ENCODE peak calls at places on chromosomes 1 and 21, in nine cellular contexts. I is WERI-Rb-1, V is adrenal gland, Z is GM10248, M is AG09319, H is retina, O is naive B cell, D is AG04450, E is kidney epithelial cell. C is an unnamed sample.

GRCh38 chr1:246617156-246617555 is 50.9 kb downstream of the CNST start:
- DNase-seq in I (no peak), V (no peak), Z (no peak), M (no peak), H (no peak), O (no peak), D (no peak), E (no peak), C (no peak)

GRCh38 chr21:31336739-31337040 is 7.4 kb downstream of the TIAM1 start:
- DNase-seq in I (no peak), V (no peak), Z (no peak), M (no peak), H (no peak), O (no peak), D (no peak), E (no peak), C (no peak)

GRCh38 chr1:244325056-244325764 is 126.5 kb downstream of the ADSS2 start:
- DNase-seq in I (no peak), V (peak), Z (no peak), M (no peak), H (no peak), O (peak), D (no peak), E (no peak), C (no peak)

GRCh38 chr1:116268211-116268610 is 104.8 kb upstream of the ATP1A1 start:
- DNase-seq in I (no peak), V (peak), Z (no peak), M (no peak), H (no peak), O (no peak), D (no peak), E (no peak), C (no peak)

GRCh38 chr1:194485432-194485831 is 1299.0 kb upstream of the B3GALT2 start:
- DNase-seq in I (no peak), V (no peak), Z (no peak), M (no peak), H (no peak), O (no peak), D (no peak), E (no peak), C (no peak)

GRCh38 chr1:89261926-89262540 is 10.6 kb downstream of the GBP5 start:
- DNase-seq in I (no peak), V (peak), Z (no peak), M (no peak), H (no peak), O (no peak), D (no peak), E (no peak), C (no peak)

GRCh38 chr1:12157366-12158231 is 9.2 kb upstream of the TNFRSF1B start:
- DNase-seq in I (no peak), V (no peak), Z (peak), M (no peak), H (no peak), O (no peak), D (no peak), E (no peak), C (no peak)

GRCh38 chr21:30340714-30341573 is 3.5 kb upstream of the KRTAP27-1 start:
- DNase-seq in I (peak), V (peak), Z (peak), M (no peak), H (no peak), O (no peak), D (no peak), E (no peak), C (peak)

GRCh38 chr1:229155472-229155871 is 115.4 kb upstream of the RAB4A start:
- DNase-seq in I (no peak), V (peak), Z (no peak), M (no peak), H (no peak), O (no peak), D (no peak), E (no peak), C (no peak)

GRCh38 chr1:8121261-8122159 is 95.4 kb upstream of the ERRFI1 start:
- DNase-seq in I (no peak), V (peak), Z (no peak), M (no peak), H (peak), O (no peak), D (peak), E (peak), C (no peak)

GRCh38 chr1:11831945-11832725 is 15.4 kb downstream of the NPPA start:
- DNase-seq in I (no peak), V (no peak), Z (no peak), M (no peak), H (no peak), O (no peak), D (no peak), E (no peak), C (no peak)

GRCh38 chr1:179866616-179867015 is 11.0 kb downstream of the TOR1AIP2 start:
- DNase-seq in I (no peak), V (no peak), Z (no peak), M (no peak), H (no peak), O (no peak), D (no peak), E (no peak), C (no peak)

GRCh38 chr1:206864939-206865671 is at the start of gene IL20:
- DNase-seq in I (peak), V (peak), Z (peak), M (peak), H (peak), O (peak), D (peak), E (no peak), C (no peak)

GRCh38 chr1:165144757-165145397 is 211.6 kb downstream of the LMX1A start:
- DNase-seq in I (peak), V (peak), Z (peak), M (peak), H (peak), O (no peak), D (peak), E (no peak), C (peak)

GRCh38 chr1:115838805-115839705 is 1.9 kb downstream of the NHLH2 start:
- DNase-seq in I (peak), V (peak), Z (peak), M (no peak), H (peak), O (no peak), D (no peak), E (no peak), C (no peak)

GRCh38 chr1:203536981-203537455 is 43.1 kb downstream of the OPTC start:
- DNase-seq in I (no peak), V (peak), Z (no peak), M (no peak), H (no peak), O (no peak), D (peak), E (no peak), C (no peak)

GRCh38 chr1:222127526-222128152 is 385.8 kb upstream of the DUSP10 start:
- DNase-seq in I (no peak), V (no peak), Z (no peak), M (no peak), H (no peak), O (no peak), D (no peak), E (no peak), C (no peak)

GRCh38 chr1:233326995-233327937 is at the start of gene MAP3K21:
- DNase-seq in I (peak), V (peak), Z (peak), M (no peak), H (peak), O (peak), D (no peak), E (peak), C (peak)

GRCh38 chr21:46038871-46039397 is 57.4 kb downstream of the COL6A1 start:
- DNase-seq in I (no peak), V (peak), Z (no peak), M (no peak), H (no peak), O (no peak), D (no peak), E (no peak), C (no peak)

GRCh38 chr1:46333300-46334029 is 7.1 kb upstream of the NSUN4 start:
- DNase-seq in I (peak), V (peak), Z (peak), M (no peak), H (peak), O (no peak), D (no peak), E (no peak), C (peak)

GRCh38 chr1:20867847-20868246 is 80.7 kb upstream of the HP1BP3 start:
- DNase-seq in I (no peak), V (no peak), Z (no peak), M (peak), H (no peak), O (no peak), D (no peak), E (no peak), C (no peak)

GRCh38 chr1:24045766-24046165 is 65.6 kb upstream of the SRSF10 start:
- DNase-seq in I (no peak), V (no peak), Z (no peak), M (peak), H (no peak), O (no peak), D (no peak), E (no peak), C (no peak)

GRCh38 chr21:39867198-39867650 is at the start of gene PCP4:
- DNase-seq in I (peak), V (peak), Z (peak), M (no peak), H (peak), O (no peak), D (no peak), E (no peak), C (peak)

GRCh38 chr1:19445417-19446342 is 39.7 kb downstream of the CAPZB start:
- DNase-seq in I (no peak), V (no peak), Z (no peak), M (no peak), H (peak), O (peak), D (no peak), E (no peak), C (no peak)

GRCh38 chr1:5119496-5120234 is 465.3 kb downstream of the AJAP1 start:
- DNase-seq in I (peak), V (peak), Z (no peak), M (no peak), H (no peak), O (no peak), D (no peak), E (no peak), C (no peak)

GRCh38 chr1:113256348-113256729 is 134.0 kb upstream of the MAGI3 start:
- DNase-seq in I (no peak), V (no peak), Z (no peak), M (no peak), H (no peak), O (no peak), D (no peak), E (no peak), C (no peak)

GRCh38 chr1:239882967-239883366 is 208.7 kb upstream of the FMN2 start:
- DNase-seq in I (no peak), V (no peak), Z (no peak), M (no peak), H (no peak), O (no peak), D (no peak), E (no peak), C (no peak)

GRCh38 chr1:187153047-187153446 is 324.3 kb downstream of the PLA2G4A start:
- DNase-seq in I (no peak), V (no peak), Z (no peak), M (no peak), H (no peak), O (no peak), D (no peak), E (no peak), C (no peak)

GRCh38 chr1:117284408-117285215 is 73.9 kb upstream of the VTCN1 start:
- DNase-seq in I (peak), V (no peak), Z (no peak), M (peak), H (peak), O (no peak), D (peak), E (peak), C (no peak)

GRCh38 chr21:33362044-33362555 is 37.3 kb downstream of the IFNAR1 start:
- DNase-seq in I (no peak), V (peak), Z (no peak), M (no peak), H (no peak), O (peak), D (no peak), E (no peak), C (no peak)

GRCh38 chr1:21702780-21703179 is 33.6 kb upstream of the RAP1GAP start:
- DNase-seq in I (no peak), V (no peak), Z (no peak), M (no peak), H (no peak), O (no peak), D (no peak), E (no peak), C (no peak)

GRCh38 chr1:77545970-77546369 is 136.5 kb downstream of the ZZZ3 start:
- DNase-seq in I (no peak), V (no peak), Z (no peak), M (no peak), H (no peak), O (no peak), D (no peak), E (no peak), C (no peak)

GRCh38 chr1:204261746-204262505 is 48.1 kb upstream of the GOLT1A start:
- DNase-seq in I (no peak), V (no peak), Z (no peak), M (no peak), H (no peak), O (no peak), D (peak), E (peak), C (no peak)

GRCh38 chr1:202572867-202573266 is 137.4 kb downstream of the SYT2 start:
- DNase-seq in I (no peak), V (no peak), Z (no peak), M (no peak), H (no peak), O (no peak), D (no peak), E (no peak), C (no peak)

GRCh38 chr1:195664628-195665027 is 943.6 kb downstream of the KCNT2 start:
- DNase-seq in I (no peak), V (no peak), Z (no peak), M (no peak), H (no peak), O (no peak), D (no peak), E (no peak), C (peak)

GRCh38 chr1:54125671-54126070 is 27.1 kb downstream of the CDCP2 start:
- DNase-seq in I (peak), V (peak), Z (no peak), M (no peak), H (no peak), O (no peak), D (no peak), E (no peak), C (no peak)

GRCh38 chr1:38071530-38072266 is 25.1 kb upstream of the POU3F1 start:
- DNase-seq in I (peak), V (peak), Z (peak), M (no peak), H (no peak), O (no peak), D (no peak), E (peak), C (no peak)

GRCh38 chr1:180252638-180253536 is 22.8 kb downstream of the LHX4 start:
- DNase-seq in I (peak), V (peak), Z (peak), M (no peak), H (peak), O (no peak), D (peak), E (no peak), C (peak)

C was measured in SW 1271.